ENCODE peak calls at places on chromosomes 12 and 14, in six cellular contexts. Q, F, Y, R, W and A are unnamed samples.

GRCh38 chr14:21308132-21308478 is 28.2 kb downstream of the RPGRIP1 start:
- DNase-seq in F (no peak), W (no peak), R (no peak), Q (no peak), Y (no peak), A (no peak)

GRCh38 chr12:8698830-8699330 is 1.1 kb downstream of the RIMKLB start:
- DNase-seq in F (peak; percentile 61), Q (no peak), R (no peak), W (no peak), Y (no peak), A (peak; percentile 45)

GRCh38 chr12:57603758-57604453 is 718 bp upstream of the DTX3 start:
- DNase-seq in Q (no peak), F (peak; percentile 84), Y (peak; percentile 74), R (no peak), W (no peak), A (peak; percentile 71)

GRCh38 chr12:111692575-111693210 is 6.8 kb downstream of the ACAD10 start:
- DNase-seq in W (no peak), Y (no peak), F (peak; percentile 66), R (no peak), Q (no peak), A (no peak)

GRCh38 chr14:59280961-59281360 is 92.5 kb downstream of the DAAM1 start:
- DNase-seq in Y (no peak), Q (no peak), F (no peak), W (no peak), R (no peak), A (no peak)

GRCh38 chr14:75831455-75831854 is 150.3 kb downstream of the TGFB3 start:
- DNase-seq in Y (no peak), Q (peak; percentile 90), F (peak; percentile 78), W (peak; percentile 14), R (peak; percentile 93), A (peak; percentile 81)

GRCh38 chr12:108622425-108622824 is 11.3 kb downstream of the SELPLG start:
- DNase-seq in F (no peak), Q (no peak), W (no peak), R (no peak), Y (no peak), A (peak; percentile 48)

GRCh38 chr14:61260939-61261776 is 20.0 kb downstream of the TMEM30B start:
- DNase-seq in Y (no peak), R (no peak), F (peak; percentile 93), Q (no peak), W (no peak), A (peak; percentile 95)

GRCh38 chr14:73227812-73228781 is 9.2 kb upstream of the PAPLN start:
- DNase-seq in Q (peak; percentile 43), R (no peak), Y (no peak), W (peak; percentile 31), F (peak; percentile 86), A (peak; percentile 89)

GRCh38 chr12:64450711-64451486 is 1.0 kb upstream of the TBK1 start:
- DNase-seq in Q (no peak), Y (peak; percentile 25), F (peak; percentile 45), R (no peak), W (no peak), A (peak; percentile 27)